ENCODE peak calls at places on chromosomes 1 and 21, in seven cellular contexts. K is K562, C is dorsolateral prefrontal cortex, R is OCI-LY7, B is lower leg skin, M is body of pancreas, Q is hepatocyte. X is an unnamed sample.

GRCh38 chr1:237927198-237927597 is 36.5 kb upstream of the ZP4 start:
- DNase-seq in K (no peak), C (no peak), R (no peak), B (no peak), M (no peak), Q (no peak), X (no peak)

GRCh38 chr1:184649500-184649899 is 105.2 kb downstream of the EDEM3 start:
- DNase-seq in K (no peak), C (no peak), R (no peak), B (no peak), M (no peak), Q (no peak), X (no peak)

GRCh38 chr1:196361112-196361714 is 247.0 kb downstream of the KCNT2 start:
- DNase-seq in K (no peak), C (no peak), R (no peak), B (peak; percentile 21), M (no peak), Q (peak; percentile 66), X (no peak)

GRCh38 chr1:113536182-113536780 is 146.0 kb downstream of the MAGI3 start:
- DNase-seq in K (no peak), C (no peak), R (no peak), B (no peak), M (no peak), Q (no peak), X (no peak)

GRCh38 chr1:181190362-181191035 is 102.0 kb downstream of the IER5 start:
- DNase-seq in K (no peak), C (no peak), R (no peak), B (no peak), M (peak; percentile 10), Q (peak; percentile 29), X (no peak)

GRCh38 chr1:23825076-23825761 is at the start of gene HMGCL:
- DNase-seq in K (peak; percentile 96), C (peak; percentile 89), R (peak; percentile 87), B (peak; percentile 89), M (peak; percentile 96), Q (peak; percentile 97), X (peak; percentile 95)

GRCh38 chr1:115426271-115426771 is 88.3 kb upstream of the NGF start:
- DNase-seq in K (no peak), C (no peak), R (no peak), B (no peak), M (peak; percentile 58), Q (peak; percentile 21), X (no peak)

GRCh38 chr1:115135681-115136080 is 46.4 kb upstream of the TSPAN2 start:
- DNase-seq in K (no peak), C (no peak), R (no peak), B (no peak), M (no peak), Q (no peak), X (no peak)

GRCh38 chr1:209742409-209743144 is 13.3 kb upstream of the TRAF3IP3 start:
- DNase-seq in K (no peak), C (no peak), R (peak; percentile 11), B (no peak), M (no peak), Q (no peak), X (no peak)

GRCh38 chr1:159867322-159868064 is 5.0 kb upstream of the VSIG8 start:
- DNase-seq in K (no peak), C (no peak), R (no peak), B (peak; percentile 68), M (peak; percentile 90), Q (peak; percentile 68), X (no peak)

GRCh38 chr1:10696977-10697376 is 99.5 kb downstream of the CASZ1 start:
- DNase-seq in K (no peak), C (no peak), R (no peak), B (no peak), M (no peak), Q (no peak), X (no peak)

GRCh38 chr1:39268112-39268581 is 63.7 kb downstream of the MACF1 start:
- DNase-seq in K (no peak), C (no peak), R (no peak), B (peak; percentile 48), M (peak; percentile 46), Q (peak; percentile 49), X (no peak)

GRCh38 chr1:94884101-94884875 is 42.6 kb downstream of the CNN3 start:
- DNase-seq in K (no peak), C (no peak), R (no peak), B (no peak), M (peak; percentile 41), Q (peak; percentile 75), X (peak; percentile 37)

GRCh38 chr21:46009951-46010655 is 28.5 kb downstream of the COL6A1 start:
- DNase-seq in K (no peak), C (no peak), R (no peak), B (peak; percentile 11), M (no peak), Q (no peak), X (no peak)

GRCh38 chr1:157992031-157992568 is 1.3 kb upstream of the KIRREL1 start:
- DNase-seq in K (peak; percentile 66), C (peak; percentile 41), R (peak; percentile 53), B (peak; percentile 67), M (peak; percentile 71), Q (peak; percentile 86), X (peak; percentile 84)

GRCh38 chr1:25820247-25821111 is 725 bp downstream of the MTFR1L start:
- DNase-seq in K (peak; percentile 87), C (no peak), R (peak; percentile 89), B (no peak), M (peak; percentile 63), Q (peak; percentile 78), X (peak; percentile 66)

GRCh38 chr1:225973158-225973557 is 26.0 kb downstream of the SDE2 start:
- DNase-seq in K (peak; percentile 79), C (no peak), R (no peak), B (no peak), M (no peak), Q (no peak), X (no peak)

GRCh38 chr21:15441060-15441493 is 288.7 kb upstream of the USP25 start:
- DNase-seq in K (no peak), C (no peak), R (no peak), B (no peak), M (no peak), Q (no peak), X (no peak)

GRCh38 chr1:74324684-74325448 is 89.7 kb downstream of the TNNI3K start:
- DNase-seq in K (no peak), C (no peak), R (no peak), B (no peak), M (no peak), Q (no peak), X (no peak)

GRCh38 chr1:32774950-32775634 is 42.1 kb downstream of the YARS1 start:
- DNase-seq in K (no peak), C (no peak), R (no peak), B (no peak), M (peak; percentile 38), Q (peak; percentile 71), X (no peak)

GRCh38 chr1:44775930-44776748 is 799 bp downstream of the RPS8 start:
- DNase-seq in K (no peak), C (no peak), R (peak; percentile 51), B (no peak), M (peak; percentile 31), Q (peak; percentile 55), X (no peak)

GRCh38 chr1:169701261-169701802 is 10.1 kb downstream of the SELL start:
- DNase-seq in K (no peak), C (no peak), R (peak; percentile 43), B (no peak), M (no peak), Q (no peak), X (no peak)
- H3K4me3 ChIP-seq in K (no peak overlapping the region), C (no peak overlapping the region), R (no peak overlapping the region), B (no peak overlapping the region), M (no peak overlapping the region), Q (no peak overlapping the region), X (no peak overlapping the region)

GRCh38 chr1:70911861-70912260 is 135.8 kb downstream of the PTGER3 start:
- DNase-seq in K (no peak), C (no peak), R (no peak), B (no peak), M (no peak), Q (no peak), X (no peak)

GRCh38 chr1:70907563-70908310 is 139.9 kb downstream of the PTGER3 start:
- DNase-seq in K (no peak), C (no peak), R (no peak), B (no peak), M (no peak), Q (no peak), X (no peak)

GRCh38 chr1:70909262-70909817 is 138.3 kb downstream of the PTGER3 start:
- DNase-seq in K (peak; percentile 27), C (no peak), R (no peak), B (no peak), M (no peak), Q (no peak), X (no peak)

GRCh38 chr1:70906790-70907189 is 140.8 kb downstream of the PTGER3 start:
- DNase-seq in K (no peak), C (no peak), R (no peak), B (no peak), M (no peak), Q (no peak), X (no peak)

GRCh38 chr1:70910013-70910412 is 137.6 kb downstream of the PTGER3 start:
- DNase-seq in K (no peak), C (no peak), R (no peak), B (no peak), M (no peak), Q (no peak), X (no peak)
- H3K4me3 ChIP-seq in K (no peak overlapping the region), C (no peak overlapping the region), R (no peak overlapping the region), B (no peak overlapping the region), M (no peak overlapping the region), Q (no peak overlapping the region), X (no peak overlapping the region)

DNA sequence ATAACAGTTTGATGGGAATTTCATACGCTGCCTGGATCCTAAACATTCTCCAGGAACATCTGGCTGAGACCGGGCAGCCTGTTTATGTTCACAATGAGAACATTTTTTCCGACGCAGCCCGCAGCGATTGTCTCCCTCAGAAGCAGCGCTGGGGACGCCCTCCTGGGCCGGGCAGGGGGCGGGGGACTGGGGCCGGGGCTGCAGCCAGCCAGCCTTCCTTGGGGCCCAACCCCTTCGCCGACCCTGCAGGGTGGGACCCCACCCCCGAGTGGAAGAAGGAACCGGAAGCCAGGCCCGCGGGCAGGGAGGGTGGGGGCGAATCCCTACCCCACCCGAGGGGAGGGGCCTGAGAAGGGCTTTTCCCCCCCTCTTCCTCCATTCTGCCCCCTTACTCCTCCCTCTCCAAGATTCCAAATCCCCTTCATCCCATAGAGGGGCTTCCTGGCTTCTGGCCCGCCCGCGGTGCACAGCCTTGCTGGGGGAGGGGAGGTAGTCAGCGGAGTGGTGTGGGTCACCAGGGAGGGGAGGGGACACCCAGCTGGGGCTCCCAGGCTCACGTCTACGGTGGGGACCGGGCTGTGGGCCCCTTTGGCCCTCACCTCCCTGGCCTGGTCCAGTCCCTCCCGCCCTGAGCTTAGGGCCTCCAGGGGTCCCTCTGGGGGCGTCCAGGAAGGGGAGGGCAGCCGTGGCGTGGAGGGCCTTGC is 60.6 kb downstream of the WNT9A start:
- DNase-seq in K (peak; percentile 17), C (peak; percentile 17), R (no peak), B (peak; percentile 54), M (peak; percentile 29), Q (peak; percentile 89), X (peak; percentile 7)
- H3K4me3 ChIP-seq in K (no peak overlapping the region), C (peak overlapping the region; percentile 58), R (no peak overlapping the region), B (peak overlapping the region; percentile 22), M (no peak overlapping the region), Q (no peak overlapping the region), X (no peak overlapping the region)

DNA sequence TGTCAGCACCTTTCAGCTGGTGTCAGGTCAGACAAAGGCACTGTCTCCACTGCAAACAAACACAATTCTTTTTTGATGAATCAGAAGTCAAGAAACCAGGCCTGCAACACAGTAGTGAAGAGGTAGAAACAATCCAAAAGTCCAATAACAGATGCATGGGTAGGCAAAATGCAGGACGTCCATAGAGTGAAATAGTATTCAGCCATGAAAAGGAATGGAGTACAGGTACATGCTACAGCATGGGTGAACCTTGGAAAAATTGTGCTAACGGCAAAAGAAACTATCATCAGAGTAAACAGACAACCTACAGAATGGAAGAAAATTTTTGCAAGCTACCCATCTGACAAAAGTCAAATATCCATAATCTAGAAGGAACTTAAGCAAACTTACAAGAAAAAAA is 26.2 kb upstream of the ZBTB21 start:
- DNase-seq in K (no peak), C (no peak), R (no peak), B (no peak), M (no peak), Q (no peak), X (no peak)
- H3K4me3 ChIP-seq in K (no peak overlapping the region), C (no peak overlapping the region), R (no peak overlapping the region), B (no peak overlapping the region), M (no peak overlapping the region), Q (no peak overlapping the region), X (no peak overlapping the region)